ENCODE peak calls at places on chromosome 22, in four cellular contexts. J, B, E and I are unnamed samples.

GRCh38 chr22:35458547-35459422 is 58.8 kb downstream of the MCM5 start:
- DNase-seq in E (no peak), J (no peak), B (no peak), I (no peak)

GRCh38 chr22:23243006-23243573 is 62.8 kb downstream of the BCR start:
- DNase-seq in E (no peak), B (no peak), J (peak), I (no peak)

GRCh38 chr22:21936151-21936778 is 16.4 kb downstream of the PPM1F start:
- DNase-seq in J (no peak), E (no peak), B (no peak), I (no peak)

GRCh38 chr22:30825711-30826505 is 131.2 kb downstream of the OSBP2 start:
- DNase-seq in B (no peak), E (no peak), J (no peak), I (no peak)

GRCh38 chr22:22388055-22388454 is 120.5 kb downstream of the ZNF280B start:
- DNase-seq in E (no peak), B (no peak), J (no peak), I (no peak)

GRCh38 chr22:31509041-31509440 is 12.7 kb downstream of the SFI1 start:
- DNase-seq in B (no peak), E (no peak), J (no peak), I (no peak)

GRCh38 chr22:31615481-31615840 is 46.6 kb downstream of the PISD start:
- DNase-seq in J (no peak), E (no peak), B (no peak), I (no peak)

GRCh38 chr22:40009231-40009769 is 14.5 kb downstream of the FAM83F start:
- DNase-seq in J (peak), E (no peak), B (no peak), I (no peak)

GRCh38 chr22:25453557-25453956 is 110.9 kb upstream of the GRK3 start:
- DNase-seq in B (no peak), E (no peak), J (no peak), I (no peak)

GRCh38 chr22:32699686-32700085 is 101.8 kb upstream of the TIMP3 start:
- DNase-seq in E (no peak), B (no peak), J (no peak), I (no peak)

GRCh38 chr22:36998620-36999351 is 20.5 kb downstream of the TST start:
- DNase-seq in J (no peak), B (no peak), E (no peak), I (no peak)
- TF ChIP-seq CTCF in J (no peak), B (no peak), E (no peak), I (no peak)

GRCh38 chr22:41539146-41540005 is 4.9 kb downstream of the POLR3H start:
- DNase-seq in J (no peak), B (no peak), E (no peak), I (no peak)

GRCh38 chr22:41535244-41535643 is 9.0 kb downstream of the POLR3H start:
- DNase-seq in J (no peak), E (no peak), B (no peak), I (no peak)

GRCh38 chr22:41538583-41538982 is 5.7 kb downstream of the POLR3H start:
- DNase-seq in E (no peak), B (no peak), J (no peak), I (no peak)

GRCh38 chr22:41540006-41540315 is 4.3 kb downstream of the POLR3H start:
- DNase-seq in J (no peak), E (no peak), B (no peak), I (no peak)

GRCh38 chr22:41537203-41537602 is 7.1 kb downstream of the POLR3H start:
- DNase-seq in J (no peak), B (no peak), E (no peak), I (no peak)
- TF ChIP-seq CTCF in J (no peak), B (no peak), E (no peak), I (no peak)

GRCh38 chr22:43081968-43082367 is 7.2 kb downstream of the TTLL1 start:
- DNase-seq in B (no peak), J (no peak), E (no peak), I (no peak)
- TF ChIP-seq CTCF in B (no peak), J (no peak), E (no peak), I (no peak)

DNA sequence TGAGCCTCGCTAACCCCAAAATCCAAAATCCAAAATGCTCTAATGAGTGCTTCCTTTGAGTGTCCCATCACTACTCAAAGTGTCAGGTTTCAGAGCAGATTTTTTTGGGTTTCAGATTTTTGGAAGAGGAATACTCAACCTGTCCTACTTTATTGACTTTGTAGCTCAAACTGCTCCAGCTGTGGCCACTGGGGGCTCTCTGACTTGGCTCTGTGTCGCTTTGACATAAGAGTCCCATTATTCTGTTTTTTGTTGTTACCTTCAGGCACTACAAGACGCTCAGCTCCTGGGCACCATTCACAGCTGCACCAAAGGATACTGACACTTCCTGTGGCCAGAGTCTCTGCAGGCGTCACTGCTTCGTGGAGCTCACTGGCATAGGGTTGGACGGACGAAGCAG is 41.1 kb downstream of the PHF21B start:
- DNase-seq in E (no peak), J (no peak), B (no peak), I (no peak)
- TF ChIP-seq CTCF in E (no peak), J (peak), B (no peak), I (no peak)

DNA sequence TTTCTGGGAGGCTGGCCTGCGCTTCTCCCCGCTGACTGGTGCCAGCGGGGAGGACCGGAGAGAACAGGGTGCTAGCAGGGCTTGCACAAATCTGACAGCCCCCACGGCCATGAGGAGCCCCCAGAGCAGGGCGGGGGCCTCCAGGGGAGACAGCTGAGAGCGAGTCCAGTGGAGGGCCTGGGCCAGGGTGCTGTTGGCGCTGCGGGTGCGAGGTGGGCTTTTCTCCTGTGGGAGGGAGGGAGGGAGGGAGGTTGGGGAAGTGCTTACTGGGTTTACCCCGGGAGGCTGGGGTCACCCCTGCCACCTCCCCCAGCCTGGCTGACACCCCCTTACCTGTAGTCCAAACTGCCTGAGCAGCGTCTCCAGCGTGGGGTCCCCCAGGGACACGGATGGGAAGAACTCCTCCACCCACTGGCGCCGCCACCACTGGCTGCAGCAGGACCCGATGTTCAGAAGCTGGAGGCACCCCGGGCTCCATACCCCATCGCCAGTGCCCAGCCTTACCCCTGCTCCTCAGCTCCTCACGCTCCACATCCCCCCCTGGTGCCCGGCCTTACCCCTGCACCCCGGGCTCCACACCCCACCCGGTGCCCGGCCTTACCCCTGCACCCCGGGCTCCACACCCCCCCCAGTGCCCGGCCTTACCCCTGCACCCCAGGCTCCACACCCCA is 3.9 kb downstream of the LMF2 start:
- DNase-seq in B (no peak), E (no peak), J (no peak), I (no peak)
- TF ChIP-seq CTCF in B (no peak), E (no peak), J (peak), I (peak)

GRCh38 chr22:29610780-29611179 is 7.3 kb downstream of the NF2 start:
- DNase-seq in B (no peak), E (no peak), J (no peak), I (no peak)

GRCh38 chr22:29606320-29606719 is 2.9 kb downstream of the NF2 start:
- DNase-seq in J (no peak), B (no peak), E (no peak), I (no peak)

GRCh38 chr22:29609139-29609538 is 5.7 kb downstream of the NF2 start:
- DNase-seq in J (no peak), E (no peak), B (no peak), I (no peak)

GRCh38 chr22:29605236-29605850 is 1.9 kb downstream of the NF2 start:
- DNase-seq in B (no peak), E (no peak), J (no peak), I (no peak)

GRCh38 chr22:29607426-29607825 is 4.0 kb downstream of the NF2 start:
- DNase-seq in B (no peak), J (no peak), E (no peak), I (peak)
- TF ChIP-seq CTCF in B (no peak), J (no peak), E (no peak), I (no peak)